ENCODE peak calls at places on chromosomes 11 and 22, in seven cellular contexts. G is psoas muscle, H is bronchial epithelial cell, L is BJ, U is heart right ventricle, W is astrocyte of the cerebellum, J is fibroblast of lung. Q is an unnamed sample.

GRCh38 chr11:64372802-64373597 is 14.0 kb downstream of the RPS6KA4 start:
- DNase-seq in G (no peak), H (peak; percentile 15), L (no peak), U (no peak), W (no peak), J (no peak), Q (no peak)

GRCh38 chr11:92964471-92964870 is 5.0 kb upstream of the MTNR1B start:
- DNase-seq in G (no peak), H (peak; percentile 57), L (no peak), U (no peak), W (no peak), J (no peak), Q (no peak)

GRCh38 chr22:40030026-40030756 is 35.4 kb downstream of the FAM83F start:
- DNase-seq in G (peak; percentile 14), H (no peak), L (no peak), U (no peak), W (no peak), J (no peak), Q (no peak)

GRCh38 chr11:100928426-100928825 is 201.2 kb downstream of the PGR start:
- DNase-seq in G (no peak), H (peak; percentile 11), L (no peak), U (no peak), W (no peak), J (peak; percentile 23), Q (no peak)

GRCh38 chr11:128463386-128463829 is 124.0 kb downstream of the ETS1 start:
- DNase-seq in G (no peak), H (peak; percentile 34), L (peak; percentile 50), U (peak; percentile 16), W (no peak), J (peak; percentile 99), Q (peak; percentile 97)

GRCh38 chr11:58888579-58888978 is 44.1 kb upstream of the GLYATL2 start:
- DNase-seq in G (no peak), H (peak; percentile 52), L (no peak), U (no peak), W (no peak), J (no peak), Q (no peak)

GRCh38 chr11:13338437-13339069 is 61.0 kb downstream of the BMAL1 start:
- DNase-seq in G (no peak), H (peak; percentile 65), L (peak; percentile 26), U (no peak), W (no peak), J (no peak), Q (peak; percentile 70)

GRCh38 chr11:15826826-15827225 is 529.5 kb downstream of the SOX6 start:
- DNase-seq in G (peak; percentile 64), H (peak; percentile 18), L (no peak), U (peak; percentile 70), W (no peak), J (no peak), Q (no peak)

DNA sequence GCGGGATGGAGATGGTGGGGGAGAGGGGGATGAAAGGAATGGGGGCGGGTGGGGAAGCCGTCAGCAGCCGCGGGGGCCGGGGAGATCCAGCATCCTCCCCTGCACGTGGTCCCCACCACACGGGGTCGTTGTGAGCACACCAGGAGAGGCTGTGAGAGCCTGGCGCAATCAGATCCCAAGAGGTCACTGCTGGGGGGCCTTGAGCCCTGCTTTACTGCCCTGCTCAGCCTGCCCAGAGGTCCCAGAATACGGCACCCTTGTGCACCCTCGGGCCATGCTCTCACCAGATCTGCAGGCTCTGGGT is 7.4 kb downstream of the CABP7 start:
- DNase-seq in G (peak; percentile 74), H (no peak), L (no peak), U (peak; percentile 47), W (no peak), J (no peak), Q (peak; percentile 35)
- TF ChIP-seq CTCF in G (peak; percentile 27), H (peak; percentile 61), L (peak; percentile 55), U (peak; percentile 34), W (peak; percentile 46), J (peak; percentile 42), Q (peak; percentile 36)

GRCh38 chr11:70880416-70880815 is 372.0 kb downstream of the SHANK2 start:
- DNase-seq in G (no peak), H (no peak), L (no peak), U (no peak), W (no peak), J (no peak), Q (no peak)

GRCh38 chr11:70882716-70883085 is 369.7 kb downstream of the SHANK2 start:
- DNase-seq in G (no peak), H (no peak), L (no peak), U (no peak), W (no peak), J (no peak), Q (no peak)

GRCh38 chr11:70883323-70883940 is 368.9 kb downstream of the SHANK2 start:
- DNase-seq in G (no peak), H (no peak), L (no peak), U (no peak), W (no peak), J (no peak), Q (no peak)

GRCh38 chr11:70883973-70884688 is 368.2 kb downstream of the SHANK2 start:
- DNase-seq in G (no peak), H (no peak), L (no peak), U (no peak), W (no peak), J (no peak), Q (peak; percentile 56)

DNA sequence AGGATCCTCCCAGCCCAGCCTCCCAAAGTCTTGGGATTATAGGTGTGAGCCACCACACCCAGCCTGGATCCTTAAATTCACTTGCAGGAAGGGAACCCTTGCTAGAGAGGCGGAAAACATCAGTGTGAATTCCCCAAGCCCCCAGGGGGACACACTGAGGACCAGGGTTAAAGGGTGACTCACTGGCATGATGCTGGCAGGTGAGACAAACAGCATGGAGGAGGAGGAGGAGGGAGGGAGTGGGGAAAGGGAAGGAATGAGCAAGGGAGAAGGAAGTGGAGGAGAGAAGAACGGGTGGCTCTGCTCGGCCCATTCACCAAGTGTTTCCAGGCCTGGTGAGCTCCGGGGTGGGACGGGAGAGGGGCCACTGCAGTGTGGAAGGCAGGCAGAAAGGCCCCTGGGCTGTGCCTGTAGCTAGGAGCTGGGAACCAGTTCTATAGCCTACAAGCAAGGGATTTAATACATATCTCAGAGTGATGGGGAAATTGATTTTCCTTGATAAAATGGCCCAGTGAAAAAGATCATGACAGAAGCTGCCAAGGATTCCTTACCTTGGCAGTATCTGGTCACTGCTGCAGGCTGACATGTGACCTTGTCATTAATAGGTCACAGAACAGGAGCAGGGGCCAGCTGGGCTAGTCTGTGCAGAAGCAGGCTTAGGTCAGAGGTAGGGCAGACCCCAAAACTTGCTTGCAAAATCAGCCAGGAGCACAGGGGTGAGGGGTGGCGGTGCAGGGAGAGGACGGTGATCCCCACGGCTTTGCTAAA is 370.2 kb downstream of the SHANK2 start:
- DNase-seq in G (no peak), H (no peak), L (no peak), U (no peak), W (no peak), J (no peak), Q (no peak)
- H3K4me3 ChIP-seq in G (no peak overlapping the region), H (no peak overlapping the region), L (no peak overlapping the region), U (no peak overlapping the region), W (no peak overlapping the region), J (no peak overlapping the region), Q (no peak overlapping the region)

GRCh38 chr22:45503071-45503815 is 560 bp downstream of the FBLN1 start:
- DNase-seq in G (no peak), H (no peak), L (no peak), U (no peak), W (no peak), J (no peak), Q (no peak)

GRCh38 chr22:45503816-45504702 is 1.4 kb downstream of the FBLN1 start:
- DNase-seq in G (no peak), H (no peak), L (no peak), U (no peak), W (peak; percentile 53), J (peak; percentile 83), Q (peak; percentile 55)

GRCh38 chr22:45499746-45500145 is 2.9 kb upstream of the FBLN1 start:
- DNase-seq in G (peak; percentile 67), H (no peak), L (no peak), U (peak; percentile 71), W (no peak), J (no peak), Q (peak; percentile 51)

GRCh38 chr22:45504703-45505341 is 2.1 kb downstream of the FBLN1 start:
- DNase-seq in G (peak; percentile 79), H (peak; percentile 41), L (no peak), U (peak; percentile 63), W (no peak), J (peak; percentile 49), Q (peak; percentile 85)

DNA sequence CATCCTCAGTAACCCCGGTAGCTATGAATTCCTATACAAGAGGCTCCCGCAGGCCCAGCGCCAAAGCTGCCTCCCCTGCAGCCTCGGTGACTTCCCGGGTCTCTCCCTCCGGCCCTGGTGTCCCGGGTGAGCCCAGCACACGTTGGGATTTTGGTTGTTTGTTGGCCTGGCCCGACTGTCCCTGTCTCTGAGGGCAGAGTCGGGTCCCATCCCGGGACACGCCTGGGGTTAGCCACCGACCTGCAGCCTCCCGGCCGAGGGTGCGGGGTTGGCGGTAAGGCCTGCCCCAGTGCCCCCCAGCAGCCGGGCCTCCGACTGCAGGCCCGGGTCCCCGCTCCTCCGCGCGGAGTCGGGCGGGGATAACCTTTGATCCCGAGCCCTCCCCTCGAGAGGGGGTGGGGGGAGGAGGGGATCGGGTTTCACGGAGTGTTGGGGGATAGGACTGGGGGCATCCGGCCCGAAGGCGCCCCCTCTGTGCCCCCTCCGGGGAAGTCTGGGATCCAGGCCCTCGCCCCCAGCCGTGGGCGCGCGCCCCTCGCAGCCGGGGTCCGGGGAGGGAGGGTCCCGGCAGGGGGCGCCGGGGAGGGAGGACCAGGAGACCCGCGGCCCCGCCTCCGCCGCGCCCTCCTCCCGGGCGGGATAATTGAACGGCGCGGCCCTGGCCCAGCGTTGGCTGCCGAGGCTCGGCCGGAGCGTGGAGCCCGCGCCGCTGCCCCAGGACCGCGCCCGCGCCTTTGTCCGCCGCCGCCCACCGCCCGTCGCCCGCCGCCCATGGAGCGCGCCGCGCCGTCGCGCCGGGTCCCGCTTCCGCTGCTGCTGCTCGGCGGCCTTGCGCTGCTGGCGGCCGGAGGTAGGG is at the start of gene FBLN1:
- DNase-seq in G (peak; percentile 62), H (no peak), L (no peak), U (peak; percentile 64), W (no peak), J (peak; percentile 35), Q (no peak)
- TF ChIP-seq CTCF in G (no peak), H (peak; percentile 12), L (peak; percentile 22), U (no peak), W (peak; percentile 6), J (peak; percentile 11), Q (peak; percentile 13)

GRCh38 chr11:45904309-45904915 is 2.7 kb downstream of the FREY1 start:
- DNase-seq in G (no peak), H (no peak), L (no peak), U (no peak), W (no peak), J (no peak), Q (no peak)

GRCh38 chr11:45900916-45901617 is 6.0 kb downstream of the FREY1 start:
- DNase-seq in G (no peak), H (no peak), L (no peak), U (peak; percentile 51), W (no peak), J (no peak), Q (peak; percentile 25)

GRCh38 chr11:45901646-45902045 is 5.4 kb downstream of the FREY1 start:
- DNase-seq in G (no peak), H (no peak), L (no peak), U (no peak), W (no peak), J (no peak), Q (no peak)

GRCh38 chr11:45905095-45905494 is 2.0 kb downstream of the FREY1 start:
- DNase-seq in G (no peak), H (no peak), L (no peak), U (no peak), W (no peak), J (no peak), Q (no peak)

DNA sequence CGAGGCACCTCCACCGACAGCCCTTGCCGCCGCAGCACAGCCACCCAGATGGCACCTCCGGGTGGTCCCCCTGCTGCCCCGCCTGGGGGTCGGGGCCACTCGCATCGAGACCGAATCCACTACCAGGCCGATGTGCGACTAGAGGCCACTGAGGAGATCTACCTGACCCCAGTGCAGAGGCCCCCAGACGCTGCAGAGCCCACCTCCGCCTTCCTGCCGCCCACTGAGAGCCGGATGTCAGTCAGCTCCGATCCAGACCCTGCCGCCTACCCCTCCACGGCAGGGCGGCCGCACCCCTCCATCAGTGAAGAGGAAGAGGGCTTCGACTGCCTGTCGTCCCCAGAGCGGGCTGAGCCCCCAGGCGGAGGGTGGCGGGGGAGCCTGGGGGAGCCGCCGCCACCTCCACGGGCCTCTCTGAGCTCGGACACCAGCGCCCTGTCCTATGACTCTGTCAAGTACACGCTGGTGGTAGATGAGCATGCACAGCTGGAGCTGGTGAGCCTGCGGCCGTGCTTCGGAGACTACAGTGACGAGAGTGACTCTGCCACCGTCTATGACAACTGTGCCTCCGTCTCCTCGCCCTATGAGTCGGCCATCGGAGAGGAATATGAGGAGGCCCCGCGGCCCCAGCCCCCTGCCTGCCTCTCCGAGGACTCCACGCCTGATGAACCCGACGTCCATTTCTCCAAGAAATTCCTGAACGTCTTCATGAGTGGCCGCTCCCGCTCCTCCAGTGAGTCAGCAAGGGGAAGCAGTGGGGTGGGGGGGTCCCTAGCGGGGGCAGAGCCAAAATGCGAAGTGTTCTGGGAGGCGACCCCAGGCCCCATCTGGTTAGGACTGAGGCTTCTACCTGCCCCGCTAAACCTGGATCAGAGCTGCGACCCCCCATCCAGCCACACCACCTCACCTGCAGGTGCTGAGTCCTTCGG is 4.4 kb downstream of the FREY1 start:
- DNase-seq in G (no peak), H (no peak), L (no peak), U (peak; percentile 8), W (no peak), J (no peak), Q (no peak)
- H3K4me3 ChIP-seq in G (no peak overlapping the region), H (no peak overlapping the region), L (no peak overlapping the region), U (no peak overlapping the region), W (no peak overlapping the region), J (no peak overlapping the region), Q (no peak overlapping the region)

Q was measured in fibroblast of the aortic adventitia.